ENCODE peak calls at places on chromosomes 11 and 22, in four cellular contexts. M is GM23338, P is adipocyte, Z is DND-41. R is an unnamed sample. For H3K4me1, the result is how much of the 10 kb centered on the place peaks cover.

GRCh38 chr22:27381960-27382742 is 419.4 kb downstream of the MN1 start:
- DNase-seq in P (no peak), Z (no peak), M (peak), R (no peak)

GRCh38 chr11:70503878-70504240 is 105.5 kb downstream of the CTTN start:
- DNase-seq in M (peak), P (no peak), Z (no peak), R (no peak)

GRCh38 chr11:2748814-2749554 is 49.2 kb upstream of the KCNQ1OT1 start:
- DNase-seq in M (no peak), P (no peak), Z (no peak), R (no peak)

GRCh38 chr11:120229451-120230424 is 10.2 kb upstream of the POU2F3 start:
- DNase-seq in P (peak), M (peak), Z (peak), R (no peak)

GRCh38 chr11:2779499-2779980 is 79.7 kb upstream of the KCNQ1OT1 start:
- DNase-seq in P (no peak), M (no peak), Z (no peak), R (no peak)

GRCh38 chr11:68560216-68560615 is 99.7 kb downstream of the PPP6R3 start:
- DNase-seq in Z (no peak), P (no peak), M (no peak), R (no peak)

GRCh38 chr11:119147604-119148333 is 1.1 kb upstream of the ABCG4 start:
- DNase-seq in Z (peak), P (no peak), M (peak), R (no peak)

GRCh38 chr11:94768602-94769511 is 701 bp downstream of the AMOTL1 start:
- DNase-seq in P (peak), M (peak), Z (no peak), R (no peak)

GRCh38 chr11:68818181-68818580 is 23.5 kb downstream of the CPT1A start:
- DNase-seq in M (no peak), Z (no peak), P (no peak), R (no peak)

GRCh38 chr22:36940676-36941075 is 27.2 kb downstream of the CSF2RB start:
- DNase-seq in P (no peak), Z (no peak), M (peak), R (no peak)

GRCh38 chr11:62402226-62402625 is 16.6 kb upstream of the SCGB1A1 start:
- DNase-seq in P (no peak), Z (peak), M (no peak), R (peak)

GRCh38 chr11:60910711-60911366 is 3.1 kb upstream of the TMEM109 start:
- DNase-seq in Z (no peak), P (no peak), M (peak), R (no peak)

GRCh38 chr11:117443269-117444186 is 115.9 kb downstream of the CEP164 start:
- DNase-seq in Z (no peak), M (peak), P (peak), R (no peak)

GRCh38 chr11:33695051-33695566 is 5.5 kb downstream of the C11orf91 start:
- DNase-seq in P (no peak), Z (no peak), M (no peak), R (no peak)

GRCh38 chr22:49756201-49756600 is 71.5 kb downstream of the BRD1 start:
- DNase-seq in P (no peak), M (no peak), Z (no peak), R (no peak)

GRCh38 chr11:120703358-120704152 is 192.0 kb downstream of the GRIK4 start:
- DNase-seq in P (no peak), M (no peak), Z (no peak), R (no peak)

DNA sequence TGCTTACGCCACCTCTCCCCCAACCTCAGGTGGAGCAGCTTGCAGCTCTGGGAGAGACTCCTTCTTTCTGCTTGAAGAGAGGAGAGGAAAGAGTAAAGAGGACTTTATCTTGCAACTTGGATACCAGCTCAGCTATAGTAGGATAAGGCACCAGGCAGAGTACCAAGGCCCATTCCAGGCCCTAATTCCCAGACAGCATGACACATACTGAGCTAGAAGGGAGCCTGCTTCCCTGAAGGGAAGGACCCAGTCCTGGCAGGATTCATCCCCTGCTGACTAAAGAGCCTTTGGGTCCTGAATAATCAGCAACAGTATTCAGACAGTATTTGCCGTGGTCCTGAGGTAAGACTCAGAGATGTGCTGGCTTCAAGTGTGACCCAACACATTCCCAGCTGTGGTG is 41.4 kb downstream of the PPME1 start:
- DNase-seq in P (no peak), Z (no peak), M (peak), R (no peak)
- H3K4me1 ChIP-seq in P (under half), Z (under half), M (under half), R (under half)

GRCh38 chr22:28801845-28802594 is 1.7 kb upstream of the XBP1 start:
- DNase-seq in P (no peak), M (peak), Z (peak), R (no peak)
- H3K4me3 ChIP-seq in P (peak), M (peak), Z (peak), R (peak)

DNA sequence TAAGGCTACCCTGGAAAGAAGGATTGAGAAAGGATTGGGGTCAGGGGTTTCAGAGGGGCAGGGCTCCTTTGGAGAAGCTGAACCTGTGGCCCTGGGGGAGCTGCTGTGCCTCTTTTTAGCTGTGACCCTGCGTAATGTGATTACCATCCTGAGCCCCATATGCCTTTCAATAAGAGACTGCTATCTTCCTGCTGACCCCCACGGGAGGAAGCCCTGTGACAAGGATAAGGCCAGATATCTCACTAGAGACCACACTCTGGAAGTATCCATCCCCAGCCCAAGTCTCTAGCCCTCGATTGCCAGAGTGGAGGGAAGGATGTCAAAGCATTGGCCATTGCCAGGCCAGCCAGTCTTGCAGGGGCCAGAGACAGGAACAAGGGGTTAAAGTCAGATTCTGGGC is 4.8 kb upstream of the SLC39A13 start:
- DNase-seq in Z (no peak), M (no peak), P (no peak), R (no peak)
- H3K4me1 ChIP-seq in Z (under half), M (under half), P (under half), R (under half)

GRCh38 chr11:66743271-66743968 is 14.4 kb upstream of the SPTBN2 start:
- DNase-seq in M (peak), Z (no peak), P (no peak), R (no peak)
- H3K4me3 ChIP-seq in M (peak), Z (no peak), P (peak), R (no peak)

R was measured in CD8-positive, alpha-beta T cell.